ENCODE peak calls at places on chromosome 19, in ten cellular contexts. N, E, Y, X, A, M, W, G, U and I are unnamed samples.

GRCh38 chr19:6800991-6801396 is 28.5 kb downstream of the VAV1 start:
- DNase-seq in Y (no peak), X (no peak), E (no peak), U (no peak), A (no peak), N (no peak), G (no peak), M (no peak), W (no peak), I (no peak)

GRCh38 chr19:48565090-48565489 is 13.1 kb downstream of the SULT2B1 start:
- DNase-seq in M (no peak), A (no peak), Y (no peak), G (no peak), U (peak), X (no peak), N (no peak), E (no peak), W (no peak), I (no peak)

GRCh38 chr19:38245826-38246498 is 10.2 kb downstream of the PPP1R14A start:
- DNase-seq in A (no peak), Y (no peak), G (no peak), E (no peak), N (no peak), U (no peak), W (no peak), M (no peak), X (no peak), I (peak)

GRCh38 chr19:13026478-13026999 is 31.3 kb downstream of the NFIX start:
- DNase-seq in A (no peak), N (no peak), M (no peak), E (no peak), X (no peak), Y (no peak), W (peak), U (no peak), G (no peak), I (no peak)

GRCh38 chr19:31553112-31553843 is 204.0 kb upstream of the TSHZ3 start:
- DNase-seq in Y (no peak), G (no peak), U (no peak), M (no peak), W (no peak), A (no peak), E (no peak), X (no peak), N (no peak), I (peak)

GRCh38 chr19:11377237-11377636 is 2.8 kb downstream of the SWSAP1 start:
- DNase-seq in U (no peak), M (no peak), G (no peak), A (no peak), N (no peak), Y (no peak), X (no peak), W (no peak), E (no peak), I (no peak)

GRCh38 chr19:14505488-14506239 is 9.7 kb upstream of the GIPC1 start:
- DNase-seq in N (peak), E (no peak), A (no peak), W (no peak), M (peak), Y (no peak), X (peak), G (no peak), U (no peak), I (no peak)

GRCh38 chr19:43464089-43464775 is 1.2 kb downstream of the LYPD3 start:
- DNase-seq in U (peak), M (no peak), E (peak), N (peak), G (no peak), Y (peak), X (no peak), W (peak), A (peak), I (peak)

GRCh38 chr19:35973487-35973886 is 21.5 kb upstream of the SDHAF1 start:
- DNase-seq in G (no peak), E (no peak), U (no peak), N (no peak), W (no peak), X (no peak), A (no peak), M (no peak), Y (no peak), I (no peak)

GRCh38 chr19:13505761-13506549 is at the start of gene CACNA1A:
- DNase-seq in U (no peak), Y (no peak), M (no peak), N (no peak), G (no peak), W (no peak), E (no peak), X (no peak), A (peak), I (no peak)

GRCh38 chr19:49071860-49072547 is 495 bp downstream of the KCNA7 start:
- DNase-seq in X (no peak), W (no peak), A (no peak), G (no peak), M (no peak), U (no peak), E (no peak), Y (no peak), N (peak), I (no peak)

GRCh38 chr19:54905908-54906511 is at the start of gene NCR1:
- DNase-seq in G (no peak), A (no peak), X (no peak), W (no peak), N (no peak), Y (peak), E (no peak), U (no peak), M (no peak), I (no peak)

GRCh38 chr19:33403221-33403972 is 29.9 kb downstream of the CEBPG start:
- DNase-seq in A (no peak), W (no peak), Y (peak), X (no peak), N (peak), G (no peak), E (no peak), M (no peak), U (no peak), I (no peak)

GRCh38 chr19:1088419-1089066 is 6.6 kb downstream of the POLR2E start:
- DNase-seq in X (no peak), G (no peak), N (no peak), M (no peak), A (no peak), U (no peak), Y (no peak), E (no peak), W (no peak), I (no peak)

GRCh38 chr19:7917292-7918061 is 2.7 kb upstream of the SNAPC2 start:
- DNase-seq in E (no peak), X (peak), A (no peak), W (no peak), G (no peak), M (no peak), U (peak), N (peak), Y (no peak), I (peak)